ENCODE peak calls at places on chromosome 6, in six cellular contexts. R is RPMI7951; N is stimulated activated CD4-positive, alpha-beta T cell treated with anti-CD3 and anti-CD28 coated beads, TNF-alpha, amount 100 ng/mL, for 24 hours; X is Kasumi-1; H is endothelial cell; V is NCI-H1436 treated with DMSO at 0.1 percent for 48 hours. W is an unnamed sample.

GRCh38 chr6:4323322-4323721 is 187.9 kb upstream of the ECI2 start:
- DNase-seq in N (no peak), X (no peak), H (no peak), R (no peak), V (no peak), W (no peak)

GRCh38 chr6:111951439-111952140 is 78.3 kb upstream of the FYN start:
- DNase-seq in X (no peak), H (no peak), N (no peak), R (no peak), V (no peak), W (no peak)

GRCh38 chr6:18155273-18155863 is at the start of gene KDM1B:
- DNase-seq in X (peak), N (peak), V (peak), R (peak), H (no peak), W (peak)

GRCh38 chr6:137793805-137794508 is 73.1 kb upstream of the TNFAIP3 start:
- DNase-seq in H (no peak), X (no peak), N (no peak), R (no peak), V (no peak), W (no peak)

GRCh38 chr6:75149253-75149652 is 56.6 kb downstream of the COL12A1 start:
- DNase-seq in N (no peak), H (no peak), V (no peak), X (no peak), R (no peak), W (no peak)

GRCh38 chr6:96104910-96105309 is 89.1 kb downstream of the FUT9 start:
- DNase-seq in V (no peak), N (no peak), X (no peak), R (no peak), H (no peak), W (no peak)

GRCh38 chr6:17725083-17725482 is 18.4 kb upstream of the NUP153 start:
- DNase-seq in V (peak), R (peak), X (peak), H (peak), N (no peak), W (peak)

GRCh38 chr6:134299236-134299635 is 18.7 kb downstream of the SGK1 start:
- DNase-seq in N (no peak), X (no peak), V (no peak), R (no peak), H (no peak), W (no peak)

GRCh38 chr6:85865665-85866372 is 223.1 kb upstream of the SYNCRIP start:
- DNase-seq in H (no peak), R (peak), N (no peak), X (peak), V (no peak), W (no peak)

GRCh38 chr6:157054531-157054979 is 268.8 kb downstream of the TMEM242 start:
- DNase-seq in N (no peak), H (no peak), V (no peak), R (no peak), X (peak), W (no peak)

GRCh38 chr6:21594427-21595264 is 1.1 kb downstream of the SOX4 start:
- DNase-seq in V (no peak), X (peak), N (no peak), H (peak), R (peak), W (peak)

GRCh38 chr6:34459899-34460593 is 5.8 kb upstream of the PACSIN1 start:
- DNase-seq in H (peak), R (peak), V (no peak), N (peak), X (peak), W (peak)

GRCh38 chr6:24930386-24930785 is 5.4 kb downstream of the RIPOR2 start:
- DNase-seq in X (no peak), R (no peak), V (no peak), H (no peak), N (no peak), W (no peak)

GRCh38 chr6:39496951-39497350 is 174.4 kb upstream of the KCNK16 start:
- DNase-seq in X (no peak), V (no peak), N (no peak), H (no peak), R (peak), W (no peak)

GRCh38 chr6:4577406-4577805 is 198.8 kb upstream of the CDYL start:
- DNase-seq in X (no peak), R (peak), V (no peak), H (no peak), N (no peak), W (no peak)

GRCh38 chr6:41153992-41154625 is at the start of gene TREML1:
- DNase-seq in V (no peak), R (no peak), X (no peak), N (no peak), H (no peak), W (no peak)

GRCh38 chr6:99618649-99619408 is 12.2 kb downstream of the PRDM13 start:
- DNase-seq in H (peak), X (no peak), R (no peak), V (no peak), N (no peak), W (no peak)

GRCh38 chr6:142355481-142356174 is 53.8 kb downstream of the ADGRG6 start:
- DNase-seq in V (no peak), H (no peak), N (no peak), X (no peak), R (no peak), W (no peak)

GRCh38 chr6:44177691-44178423 is 19.2 kb downstream of the CAPN11 start:
- DNase-seq in V (no peak), X (no peak), R (peak), H (no peak), N (no peak), W (no peak)

GRCh38 chr6:139423970-139424667 is 49.7 kb upstream of the CITED2 start:
- DNase-seq in H (no peak), X (no peak), N (no peak), R (no peak), V (no peak), W (no peak)

GRCh38 chr6:166456360-166457156 is 73.8 kb upstream of the MPC1 start:
- DNase-seq in N (no peak), X (peak), V (no peak), R (peak), H (no peak), W (peak)

GRCh38 chr6:129338683-129339082 is 371.3 kb downstream of the ARHGAP18 start:
- DNase-seq in R (no peak), N (no peak), H (no peak), V (no peak), X (no peak), W (no peak)

GRCh38 chr6:132147530-132148011 is 196.4 kb upstream of the CCN2 start:
- DNase-seq in N (no peak), H (no peak), R (peak), X (no peak), V (no peak), W (no peak)

GRCh38 chr6:63272397-63272796 is 47.4 kb downstream of the LGSN start:
- DNase-seq in R (peak), V (no peak), X (peak), N (no peak), H (no peak), W (no peak)

GRCh38 chr6:2738373-2738979 is 12.2 kb downstream of the MYLK4 start:
- DNase-seq in X (peak), N (no peak), H (peak), R (peak), V (no peak), W (peak)

GRCh38 chr6:39923394-39923793 is 10.9 kb downstream of the MOCS1 start:
- DNase-seq in N (no peak), R (peak), X (no peak), H (no peak), V (no peak), W (no peak)

GRCh38 chr6:75223461-75223860 is 17.6 kb upstream of the COL12A1 start:
- DNase-seq in V (no peak), N (no peak), R (no peak), X (no peak), H (no peak), W (no peak)

GRCh38 chr6:156197513-156197912 is 579.7 kb upstream of the ARID1B start:
- DNase-seq in N (no peak), X (no peak), H (no peak), V (no peak), R (no peak), W (no peak)

GRCh38 chr6:2619651-2620050 is 131.1 kb downstream of the MYLK4 start:
- DNase-seq in X (no peak), R (no peak), N (no peak), V (no peak), H (no peak), W (no peak)

GRCh38 chr6:79713701-79714322 is 82.7 kb downstream of the SH3BGRL2 start:
- DNase-seq in N (peak), H (peak), X (peak), V (no peak), R (peak), W (peak)

GRCh38 chr6:164097557-164098398 is 683.3 kb downstream of the QKI start:
- DNase-seq in N (no peak), R (peak), H (peak), V (no peak), X (peak), W (peak)

GRCh38 chr6:8131265-8131897 is 29.0 kb upstream of the EEF1E1 start:
- DNase-seq in V (no peak), H (peak), N (peak), R (peak), X (peak), W (peak)

GRCh38 chr6:29828471-29828797 is 809 bp downstream of the HLA-G start:
- DNase-seq in H (no peak), R (no peak), N (no peak), X (no peak), V (no peak), W (no peak)

GRCh38 chr6:42502990-42503389 is 51.3 kb upstream of the TRERF1 start:
- DNase-seq in N (no peak), R (no peak), H (no peak), V (no peak), X (no peak), W (no peak)